ENCODE peak calls at places on chromosomes 13 and 19, in eight cellular contexts. W is sigmoid colon, A is endothelial cell, H is uterus, U is fibroblast of lung, D is stomach, T is cardiac muscle cell, J is psoas muscle. I is an unnamed sample.

GRCh38 chr13:76887070-76887563 is 912 bp upstream of the KCTD12 start:
- DNase-seq in H (peak; percentile 31), T (peak; percentile 79), W (no peak), J (no peak), D (no peak), A (peak; percentile 12), U (peak; percentile 1), I (no peak)

GRCh38 chr13:58999851-59000250 is 1163.9 kb downstream of the DIAPH3 start:
- DNase-seq in A (no peak), H (no peak), W (no peak), J (no peak), U (peak; percentile 56), D (no peak), T (no peak), I (no peak)

GRCh38 chr19:6424190-6424938 is at the start of gene KHSRP:
- DNase-seq in A (peak; percentile 31), D (no peak), H (peak; percentile 22), T (peak; percentile 52), U (no peak), W (peak; percentile 63), J (peak; percentile 65), I (no peak)

GRCh38 chr13:36192166-36192565 is 22.2 kb downstream of the SOHLH2 start:
- DNase-seq in T (no peak), D (no peak), H (no peak), J (no peak), A (no peak), U (peak; percentile 13), W (no peak), I (no peak)

GRCh38 chr13:44801990-44802389 is 187.3 kb downstream of the NUFIP1 start:
- DNase-seq in A (no peak), J (no peak), H (no peak), D (peak; percentile 45), W (no peak), T (no peak), U (peak; percentile 82), I (peak; percentile 60)

GRCh38 chr19:15426485-15427349 is 7.9 kb upstream of the AKAP8L start:
- DNase-seq in H (no peak), U (no peak), J (peak; percentile 46), T (no peak), A (no peak), D (no peak), W (no peak), I (no peak)

GRCh38 chr19:16594131-16594586 is 21.9 kb upstream of the SLC35E1 start:
- DNase-seq in T (no peak), D (no peak), W (no peak), U (no peak), A (no peak), J (no peak), H (no peak), I (no peak)

GRCh38 chr19:916645-917322 is 349 bp upstream of the KISS1R start:
- DNase-seq in T (peak; percentile 31), J (no peak), H (no peak), A (no peak), U (no peak), W (no peak), D (no peak), I (no peak)

GRCh38 chr19:31448221-31448657 is 99.0 kb upstream of the TSHZ3 start:
- DNase-seq in T (peak; percentile 3), W (peak; percentile 77), D (peak; percentile 26), J (peak; percentile 85), A (no peak), H (peak; percentile 63), U (peak; percentile 78), I (peak; percentile 83)

GRCh38 chr13:47334173-47334572 is 437.3 kb upstream of the HTR2A start:
- DNase-seq in U (peak; percentile 91), J (no peak), T (no peak), D (no peak), A (no peak), W (peak; percentile 84), H (peak; percentile 61), I (peak; percentile 85)

GRCh38 chr13:113145496-113145895 is 13.0 kb upstream of the PROZ start:
- DNase-seq in W (no peak), H (no peak), A (no peak), U (no peak), J (no peak), D (no peak), T (no peak), I (no peak)

GRCh38 chr19:4980087-4980486 is 11.2 kb downstream of the KDM4B start:
- DNase-seq in W (no peak), J (no peak), D (no peak), A (no peak), U (peak; percentile 68), H (no peak), T (no peak), I (no peak)

GRCh38 chr13:70108276-70108845 is at the start of gene KLHL1:
- DNase-seq in D (no peak), H (no peak), T (no peak), U (no peak), J (no peak), A (no peak), W (no peak), I (no peak)

GRCh38 chr13:34030782-34031181 is 212.8 kb downstream of the RFC3 start:
- DNase-seq in U (no peak), T (no peak), J (no peak), H (no peak), A (no peak), D (no peak), W (no peak), I (no peak)

GRCh38 chr13:42255854-42256253 is 16.1 kb upstream of the AKAP11 start:
- DNase-seq in H (no peak), A (no peak), W (no peak), J (no peak), D (no peak), T (no peak), U (no peak), I (no peak)

GRCh38 chr19:3572855-3573161 is at the start of gene HMG20B:
- DNase-seq in W (no peak), D (no peak), U (no peak), J (no peak), H (no peak), T (no peak), A (no peak), I (no peak)

GRCh38 chr19:10669246-10669645 is 15.1 kb downstream of the ILF3 start:
- DNase-seq in T (no peak), U (no peak), A (no peak), H (no peak), D (no peak), W (no peak), J (no peak), I (no peak)

GRCh38 chr13:101945435-101945834 is 456.4 kb downstream of the FGF14 start:
- DNase-seq in U (no peak), T (no peak), A (no peak), W (no peak), D (no peak), J (no peak), H (no peak), I (no peak)
- TF ChIP-seq CTCF in U (no peak), T (no peak), A (no peak), W (no peak), D (no peak), J (no peak), H (no peak), I (no peak)

GRCh38 chr13:51933466-51934058 is 71.8 kb downstream of the CCDC70 start:
- DNase-seq in U (no peak), T (no peak), D (no peak), H (no peak), A (no peak), J (no peak), W (no peak), I (no peak)

GRCh38 chr13:51938454-51938853 is 72.8 kb downstream of the ATP7B start:
- DNase-seq in D (no peak), T (no peak), U (no peak), W (no peak), J (no peak), A (no peak), H (no peak), I (no peak)

GRCh38 chr13:51934461-51935087 is 72.8 kb downstream of the CCDC70 start:
- DNase-seq in T (no peak), A (no peak), D (no peak), J (no peak), W (no peak), H (no peak), U (no peak), I (no peak)

GRCh38 chr13:51937320-51938290 is 73.6 kb downstream of the ATP7B start:
- DNase-seq in H (no peak), D (no peak), T (no peak), U (no peak), A (no peak), W (no peak), J (no peak), I (no peak)

DNA sequence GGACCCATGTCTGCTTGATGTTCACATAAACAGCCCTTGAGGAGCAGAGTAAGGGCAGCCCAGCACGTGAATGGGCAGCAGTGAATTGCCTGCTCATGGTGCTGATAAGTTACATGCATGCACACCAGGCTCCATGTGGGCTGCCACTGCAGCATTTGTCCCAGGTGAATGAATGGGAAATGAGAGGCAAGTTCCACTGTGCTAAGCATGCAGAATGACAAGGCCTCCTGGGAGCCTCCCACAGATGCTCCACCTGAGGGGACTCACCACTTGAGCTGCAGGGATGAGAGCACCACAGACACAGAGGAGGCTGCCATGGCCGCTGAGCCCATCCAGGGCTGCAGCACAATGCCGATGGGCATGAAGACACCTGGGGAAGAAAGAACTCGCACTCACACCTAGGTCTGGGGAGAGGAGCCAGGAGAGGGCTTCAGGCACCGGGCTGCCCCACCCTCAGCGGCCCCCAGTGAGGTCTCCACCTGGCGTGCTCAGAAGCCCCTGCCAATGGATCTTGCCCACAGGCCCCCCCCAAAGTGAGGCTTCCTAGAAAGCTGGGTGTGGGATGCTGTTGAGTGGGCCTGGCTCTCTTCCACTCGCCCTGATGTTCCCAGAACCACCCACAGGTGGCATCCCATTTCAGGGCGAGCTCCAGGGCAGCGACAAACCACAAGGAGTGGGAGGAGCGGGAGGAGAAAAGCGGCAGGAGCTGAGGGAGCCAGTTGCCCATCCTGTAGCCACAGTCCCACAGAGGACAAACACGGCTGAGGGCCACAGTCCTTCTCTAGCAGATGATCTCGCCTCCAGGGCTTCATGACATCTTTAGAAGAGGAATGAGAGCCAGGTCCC is 73.8 kb downstream of the CCDC70 start:
- DNase-seq in H (no peak), D (peak; percentile 59), A (peak; percentile 55), W (no peak), U (peak; percentile 6), T (peak; percentile 31), J (no peak), I (peak; percentile 3)
- TF ChIP-seq CTCF in H (no peak), D (peak; percentile 64), A (no peak), W (no peak), U (no peak), T (peak; percentile 30), J (peak; percentile 16), I (peak; percentile 65)

DNA sequence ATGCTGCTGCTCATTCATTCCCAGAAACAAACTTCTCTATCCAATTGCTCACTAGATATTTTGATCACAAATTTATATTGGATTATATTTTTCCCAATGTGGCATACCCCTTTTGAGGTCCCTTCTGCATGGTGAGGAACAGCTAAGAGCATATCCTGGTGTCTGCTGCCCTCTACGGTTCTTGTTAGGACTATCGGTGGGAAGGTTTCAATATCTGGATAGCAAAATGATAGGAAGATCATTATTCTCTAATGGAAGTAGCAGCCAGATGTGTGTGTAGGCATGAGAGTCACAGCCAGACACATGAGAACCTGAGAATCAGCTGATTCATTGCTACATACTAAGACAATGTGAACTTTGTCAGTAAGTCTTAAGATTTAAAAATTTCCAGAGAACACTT is 1422.4 kb upstream of the MIR17HG start:
- DNase-seq in J (no peak), H (no peak), W (no peak), D (no peak), T (peak; percentile 58), A (peak; percentile 37), U (peak; percentile 20), I (no peak)
- TF ChIP-seq CTCF in J (no peak), H (no peak), W (no peak), D (no peak), T (peak; percentile 36), A (peak; percentile 36), U (peak; percentile 76), I (no peak)

GRCh38 chr13:84870190-84870589 is 929.0 kb downstream of the SLITRK6 start:
- DNase-seq in J (no peak), A (no peak), W (no peak), T (no peak), H (no peak), U (no peak), D (no peak), I (peak; percentile 4)
- TF ChIP-seq CTCF in J (no peak), A (no peak), W (no peak), T (no peak), H (no peak), U (no peak), D (no peak), I (peak; percentile 63)